ENCODE peak calls at places on chromosome 15, in nine cellular contexts. B is heart left ventricle, V is left ventricle myocardium inferior, W is GM20000, J is aorta, K is glutamatergic neuron, R is NCI-H1417, G is neural progenitor cell, F is COR-L47. A is an unnamed sample.

GRCh38 chr15:58282060-58282708 is 144.0 kb downstream of the AQP9 start:
- DNase-seq in R (no peak), F (no peak), W (no peak), B (no peak), V (no peak), J (no peak), K (no peak), G (peak), A (no peak)

GRCh38 chr15:74873756-74874424 is 725 bp upstream of the SCAMP2 start:
- DNase-seq in B (peak), G (peak), F (peak), V (no peak), J (no peak), K (no peak), W (no peak), R (no peak), A (no peak)

GRCh38 chr15:56869573-56869972 is 48.9 kb upstream of the TCF12 start:
- DNase-seq in B (peak), W (no peak), G (peak), J (no peak), K (peak), R (no peak), F (peak), V (peak), A (peak)

GRCh38 chr15:90644526-90644925 is 72.6 kb upstream of the BLM start:
- DNase-seq in R (no peak), J (no peak), F (no peak), K (no peak), W (no peak), G (no peak), B (no peak), V (no peak), A (no peak)

GRCh38 chr15:74511583-74511982 is 29.4 kb upstream of the ARID3B start:
- DNase-seq in J (no peak), K (no peak), V (no peak), W (no peak), R (no peak), F (no peak), G (no peak), B (no peak), A (no peak)

GRCh38 chr15:66878761-66879160 is 176.7 kb downstream of the SMAD6 start:
- DNase-seq in J (no peak), F (no peak), V (no peak), K (no peak), R (peak), G (no peak), W (no peak), B (peak), A (no peak)

GRCh38 chr15:68650901-68651709 is 72.3 kb downstream of the CORO2B start:
- DNase-seq in B (no peak), R (no peak), G (peak), W (peak), J (peak), K (peak), V (no peak), F (no peak), A (no peak)

GRCh38 chr15:69609776-69610175 is 157.2 kb downstream of the RPLP1 start:
- DNase-seq in W (no peak), B (no peak), V (no peak), R (no peak), K (no peak), F (no peak), J (no peak), G (no peak), A (no peak)

GRCh38 chr15:57165992-57166391 is 210.3 kb upstream of the CGNL1 start:
- DNase-seq in B (no peak), F (no peak), J (no peak), W (no peak), V (no peak), K (no peak), G (no peak), R (no peak), A (no peak)

GRCh38 chr15:95922431-95922830 is 408.1 kb upstream of the NR2F2 start:
- DNase-seq in V (no peak), G (no peak), R (no peak), J (no peak), F (no peak), W (no peak), K (no peak), B (no peak), A (no peak)

GRCh38 chr15:70203981-70204560 is 106.4 kb upstream of the TLE3 start:
- DNase-seq in V (no peak), R (no peak), B (no peak), J (no peak), F (no peak), G (no peak), K (no peak), W (no peak), A (no peak)

GRCh38 chr15:69599271-69599670 is 146.7 kb downstream of the RPLP1 start:
- DNase-seq in V (no peak), K (no peak), G (no peak), B (no peak), W (no peak), J (no peak), F (no peak), R (no peak), A (no peak)

GRCh38 chr15:27573800-27574485 is 525.2 kb downstream of the OCA2 start:
- DNase-seq in K (no peak), G (peak), B (no peak), F (no peak), W (no peak), V (no peak), R (no peak), J (no peak), A (no peak)

GRCh38 chr15:80660114-80660513 is 35.0 kb upstream of the ABHD17C start:
- DNase-seq in F (peak), B (no peak), J (no peak), V (no peak), R (no peak), K (peak), G (peak), W (no peak), A (no peak)

GRCh38 chr15:67907175-67907723 is 67.4 kb upstream of the RNU6-1 start:
- DNase-seq in V (no peak), W (no peak), J (no peak), G (no peak), F (no peak), R (no peak), K (no peak), B (no peak), A (no peak)

GRCh38 chr15:69823223-69823907 is 274.4 kb downstream of the TLE3 start:
- DNase-seq in J (peak), R (no peak), G (no peak), K (no peak), F (no peak), B (no peak), V (no peak), W (peak), A (no peak)

GRCh38 chr15:45205192-45205591 is 17.4 kb upstream of the SHF start:
- DNase-seq in K (peak), G (peak), W (peak), V (peak), R (peak), J (no peak), F (peak), B (peak), A (peak)

GRCh38 chr15:63856711-63857458 is 23.1 kb upstream of the HERC1 start:
- DNase-seq in R (no peak), F (no peak), B (no peak), W (no peak), G (no peak), J (no peak), K (no peak), V (no peak), A (no peak)

GRCh38 chr15:38555686-38556334 is 8.8 kb downstream of the RASGRP1 start:
- DNase-seq in W (peak), V (no peak), F (no peak), B (no peak), R (no peak), G (no peak), K (no peak), J (no peak), A (no peak)

GRCh38 chr15:69956417-69956816 is 141.3 kb downstream of the TLE3 start:
- DNase-seq in V (no peak), R (no peak), B (no peak), K (no peak), W (no peak), J (no peak), F (no peak), G (no peak), A (no peak)

GRCh38 chr15:90571063-90571541 is 41.4 kb downstream of the CRTC3 start:
- DNase-seq in V (peak), F (no peak), K (no peak), W (no peak), B (peak), G (no peak), J (no peak), R (no peak), A (no peak)

GRCh38 chr15:49239105-49239504 is 69.1 kb downstream of the GALK2 start:
- DNase-seq in W (no peak), J (no peak), V (no peak), K (no peak), G (no peak), R (no peak), B (no peak), F (no peak), A (no peak)

GRCh38 chr15:71106802-71107500 is 8.3 kb upstream of the THSD4 start:
- DNase-seq in F (no peak), B (no peak), J (no peak), R (no peak), G (no peak), V (no peak), W (no peak), K (no peak), A (no peak)

GRCh38 chr15:60396964-60397771 is 618 bp downstream of the ANXA2 start:
- DNase-seq in R (peak), V (peak), G (peak), K (peak), J (peak), F (no peak), B (peak), W (peak), A (no peak)

GRCh38 chr15:73081321-73081958 is 29.2 kb downstream of the NEO1 start:
- DNase-seq in F (peak), K (no peak), J (no peak), V (no peak), B (no peak), G (peak), W (peak), R (peak), A (peak)

GRCh38 chr15:31372635-31373091 is 46.0 kb downstream of the KLF13 start:
- DNase-seq in W (peak), K (peak), V (peak), G (peak), B (peak), F (no peak), J (no peak), R (no peak), A (peak)

GRCh38 chr15:85518979-85519761 is 138.8 kb downstream of the AKAP13 start:
- DNase-seq in J (no peak), F (no peak), V (no peak), W (no peak), G (no peak), R (no peak), K (no peak), B (no peak), A (no peak)

GRCh38 chr15:57153140-57153539 is 223.2 kb upstream of the CGNL1 start:
- DNase-seq in F (no peak), B (no peak), J (no peak), V (no peak), K (no peak), W (peak), G (no peak), R (no peak), A (no peak)

GRCh38 chr15:65421360-65422215 is 1.2 kb downstream of the IGDCC4 start:
- DNase-seq in K (peak), V (peak), B (peak), R (no peak), J (peak), G (peak), F (no peak), W (peak), A (peak)

GRCh38 chr15:57393081-57393480 is 16.8 kb downstream of the CGNL1 start:
- DNase-seq in G (no peak), W (no peak), F (no peak), B (no peak), J (no peak), K (no peak), R (no peak), V (no peak), A (no peak)

GRCh38 chr15:71448688-71449114 is 333.4 kb downstream of the THSD4 start:
- DNase-seq in B (peak), J (no peak), F (peak), V (no peak), W (peak), K (peak), G (peak), R (peak), A (peak)